ENCODE peak calls at places on chromosomes 7 and 10, in five cellular contexts. Z is nephron progenitor cell, B is CMK, F is ecto neural progenitor cell, Y is fibroblast of the aortic adventitia. N is an unnamed sample.

GRCh38 chr10:49393757-49394156 is 2.1 kb downstream of the DRGX start:
- DNase-seq in Z (no peak), B (no peak), F (no peak), Y (no peak), N (no peak)

GRCh38 chr7:75010036-75010435 is 45.5 kb downstream of the CASTOR2 start:
- DNase-seq in Z (no peak), B (no peak), F (no peak), Y (no peak), N (no peak)

GRCh38 chr10:133141144-133141962 is 18.7 kb upstream of the KNDC1 start:
- DNase-seq in Z (peak), B (no peak), F (no peak), Y (no peak), N (no peak)

GRCh38 chr10:116270691-116271592 is 2.1 kb downstream of the GFRA1 start:
- DNase-seq in Z (peak), B (no peak), F (peak), Y (no peak), N (no peak)

GRCh38 chr7:45574521-45575500 is 643 bp downstream of the ADCY1 start:
- DNase-seq in Z (peak), B (no peak), F (peak), Y (peak), N (peak)

GRCh38 chr7:24842449-24843241 is 85.4 kb upstream of the GSDME start:
- DNase-seq in Z (no peak), B (no peak), F (no peak), Y (peak), N (peak)

GRCh38 chr7:11082552-11083213 is 109.0 kb downstream of the PHF14 start:
- DNase-seq in Z (no peak), B (no peak), F (no peak), Y (peak), N (peak)

GRCh38 chr10:108443636-108444035 is 1279.1 kb upstream of the SORCS1 start:
- DNase-seq in Z (no peak), B (no peak), F (no peak), Y (no peak), N (no peak)

GRCh38 chr7:138752568-138753518 is 45.0 kb upstream of the TMEM213 start:
- DNase-seq in Z (no peak), B (no peak), F (no peak), Y (no peak), N (no peak)

GRCh38 chr7:2928613-2929311 is 84.7 kb upstream of the GNA12 start:
- DNase-seq in Z (no peak), B (no peak), F (no peak), Y (no peak), N (no peak)

GRCh38 chr10:98921381-98921780 is 314.3 kb downstream of the HPSE2 start:
- DNase-seq in Z (no peak), B (no peak), F (no peak), Y (no peak), N (no peak)

GRCh38 chr10:111522551-111522950 is 445.7 kb downstream of the ADRA2A start:
- DNase-seq in Z (no peak), B (no peak), F (no peak), Y (no peak), N (no peak)

GRCh38 chr7:12162420-12163113 is 48.5 kb upstream of the TMEM106B start:
- DNase-seq in Z (no peak), B (no peak), F (no peak), Y (peak), N (peak)

GRCh38 chr10:86317949-86318725 is 48.5 kb downstream of the GRID1 start:
- DNase-seq in Z (no peak), B (no peak), F (no peak), Y (no peak), N (no peak)

GRCh38 chr7:108109216-108109908 is 20.8 kb downstream of the LAMB4 start:
- DNase-seq in Z (no peak), B (no peak), F (no peak), Y (no peak), N (no peak)

GRCh38 chr7:135181929-135182678 is 11.6 kb upstream of the CYREN start:
- DNase-seq in Z (no peak), B (no peak), F (no peak), Y (no peak), N (no peak)

GRCh38 chr10:112250555-112250954 is 32.6 kb upstream of the TECTB start:
- DNase-seq in Z (no peak), B (no peak), F (no peak), Y (peak), N (no peak)

GRCh38 chr10:70694410-70695179 is 22.3 kb downstream of the ADAMTS14 start:
- DNase-seq in Z (no peak), B (no peak), F (no peak), Y (peak), N (peak)

GRCh38 chr10:98378722-98379121 is 36.3 kb downstream of the PYROXD2 start:
- DNase-seq in Z (no peak), B (no peak), F (no peak), Y (no peak), N (no peak)

GRCh38 chr7:7706556-7706955 is 11.9 kb downstream of the RPA3 start:
- DNase-seq in Z (no peak), B (no peak), F (no peak), Y (no peak), N (peak)

GRCh38 chr7:16062269-16062668 is 359.1 kb downstream of the CRPPA start:
- DNase-seq in Z (no peak), B (no peak), F (no peak), Y (peak), N (no peak)

GRCh38 chr10:76085773-76086570 is 654.5 kb downstream of the LRMDA start:
- DNase-seq in Z (no peak), B (no peak), F (no peak), Y (no peak), N (no peak)

GRCh38 chr7:78002715-78003114 is 204.1 kb downstream of the PHTF2 start:
- DNase-seq in Z (no peak), B (no peak), F (no peak), Y (no peak), N (no peak)

GRCh38 chr7:2049782-2050510 is 182.8 kb downstream of the MAD1L1 start:
- DNase-seq in Z (no peak), B (no peak), F (no peak), Y (no peak), N (no peak)

GRCh38 chr7:34128762-34129161 is 223.4 kb downstream of the BMPER start:
- DNase-seq in Z (no peak), B (no peak), F (no peak), Y (peak), N (peak)

GRCh38 chr10:71623098-71623985 is 96.2 kb downstream of the C10orf105 start:
- DNase-seq in Z (peak), B (peak), F (no peak), Y (peak), N (peak)

GRCh38 chr10:8301831-8302230 is 247.3 kb downstream of the GATA3 start:
- DNase-seq in Z (no peak), B (no peak), F (no peak), Y (no peak), N (no peak)